ENCODE peak calls at places on chromosomes 2 and 18, in ten cellular contexts. One of them, this sample, is unnamed.

GRCh38 chr2:86000131-86000937 is 105.4 kb downstream of the POLR1A start:
- DNase-seq in osteocyte: no peak
- DNase-seq in thoracic aorta: no peak
- DNase-seq in HFFc6: no peak
- DNase-seq in transverse colon: no peak
- DNase-seq in bronchial epithelial cell: no peak
- DNase-seq in endothelial cell: no peak
- DNase-seq in body of pancreas: no peak
- DNase-seq in IMR-90: no peak
- DNase-seq in Peyer's patch: peak; percentile 43
- DNase-seq in this sample: no peak

GRCh38 chr18:9951022-9951859 is 37.4 kb downstream of the VAPA start:
- DNase-seq in Peyer's patch: no peak
- DNase-seq in transverse colon: peak; percentile 26
- DNase-seq in IMR-90: peak; percentile 79
- DNase-seq in osteocyte: no peak
- DNase-seq in thoracic aorta: no peak
- DNase-seq in HFFc6: peak; percentile 57
- DNase-seq in endothelial cell: peak; percentile 51
- DNase-seq in bronchial epithelial cell: peak; percentile 72
- DNase-seq in body of pancreas: no peak
- DNase-seq in this sample: peak; percentile 41

GRCh38 chr2:7567646-7568045 is 650.4 kb downstream of the RNF144A start:
- DNase-seq in bronchial epithelial cell: no peak
- DNase-seq in endothelial cell: no peak
- DNase-seq in IMR-90: no peak
- DNase-seq in Peyer's patch: peak; percentile 75
- DNase-seq in thoracic aorta: no peak
- DNase-seq in transverse colon: peak; percentile 18
- DNase-seq in HFFc6: no peak
- DNase-seq in osteocyte: no peak
- DNase-seq in body of pancreas: no peak
- DNase-seq in this sample: no peak

GRCh38 chr2:68765739-68766377 is 31.2 kb downstream of the ARHGAP25 start:
- DNase-seq in Peyer's patch: no peak
- DNase-seq in thoracic aorta: no peak
- DNase-seq in transverse colon: no peak
- DNase-seq in HFFc6: no peak
- DNase-seq in bronchial epithelial cell: peak; percentile 64
- DNase-seq in endothelial cell: no peak
- DNase-seq in body of pancreas: no peak
- DNase-seq in IMR-90: peak; percentile 75
- DNase-seq in osteocyte: no peak
- DNase-seq in this sample: no peak

GRCh38 chr2:60047944-60048525 is 505.4 kb downstream of the BCL11A start:
- DNase-seq in HFFc6: no peak
- DNase-seq in osteocyte: no peak
- DNase-seq in IMR-90: no peak
- DNase-seq in bronchial epithelial cell: no peak
- DNase-seq in endothelial cell: no peak
- DNase-seq in thoracic aorta: no peak
- DNase-seq in body of pancreas: peak; percentile 41
- DNase-seq in transverse colon: no peak
- DNase-seq in Peyer's patch: no peak
- DNase-seq in this sample: no peak

GRCh38 chr2:10097352-10098148 is 17.3 kb upstream of the CYS1 start:
- DNase-seq in bronchial epithelial cell: peak; percentile 56
- DNase-seq in Peyer's patch: peak; percentile 81
- DNase-seq in IMR-90: peak; percentile 43
- DNase-seq in HFFc6: peak; percentile 54
- DNase-seq in transverse colon: peak; percentile 75
- DNase-seq in endothelial cell: peak; percentile 75
- DNase-seq in osteocyte: peak; percentile 90
- DNase-seq in body of pancreas: peak; percentile 76
- DNase-seq in thoracic aorta: no peak
- DNase-seq in this sample: peak; percentile 80

GRCh38 chr18:77071711-77072292 is 60.8 kb downstream of the MBP start:
- DNase-seq in thoracic aorta: peak; percentile 49
- DNase-seq in HFFc6: peak; percentile 88
- DNase-seq in body of pancreas: peak; percentile 70
- DNase-seq in osteocyte: no peak
- DNase-seq in IMR-90: peak; percentile 100
- DNase-seq in Peyer's patch: no peak
- DNase-seq in transverse colon: no peak
- DNase-seq in bronchial epithelial cell: peak; percentile 58
- DNase-seq in endothelial cell: no peak
- DNase-seq in this sample: no peak

GRCh38 chr2:177666408-177666807 is 273.8 kb downstream of the AGPS start:
- DNase-seq in endothelial cell: no peak
- DNase-seq in Peyer's patch: no peak
- DNase-seq in body of pancreas: no peak
- DNase-seq in HFFc6: peak; percentile 39
- DNase-seq in thoracic aorta: no peak
- DNase-seq in IMR-90: peak; percentile 1
- DNase-seq in transverse colon: no peak
- DNase-seq in bronchial epithelial cell: peak; percentile 4
- DNase-seq in osteocyte: no peak
- DNase-seq in this sample: no peak

GRCh38 chr2:239504643-239505235 is 103.9 kb upstream of the HDAC4 start:
- DNase-seq in thoracic aorta: no peak
- DNase-seq in osteocyte: no peak
- DNase-seq in endothelial cell: no peak
- DNase-seq in HFFc6: no peak
- DNase-seq in IMR-90: no peak
- DNase-seq in body of pancreas: no peak
- DNase-seq in transverse colon: no peak
- DNase-seq in Peyer's patch: no peak
- DNase-seq in bronchial epithelial cell: no peak
- DNase-seq in this sample: no peak

GRCh38 chr18:3921826-3922225 is 471.9 kb downstream of the TGIF1 start:
- DNase-seq in body of pancreas: no peak
- DNase-seq in IMR-90: no peak
- DNase-seq in endothelial cell: no peak
- DNase-seq in bronchial epithelial cell: no peak
- DNase-seq in osteocyte: no peak
- DNase-seq in transverse colon: no peak
- DNase-seq in HFFc6: no peak
- DNase-seq in Peyer's patch: no peak
- DNase-seq in thoracic aorta: no peak
- DNase-seq in this sample: no peak

GRCh38 chr2:144560254-144560653 is 40.3 kb upstream of the ZEB2 start:
- DNase-seq in thoracic aorta: no peak
- DNase-seq in bronchial epithelial cell: no peak
- DNase-seq in HFFc6: no peak
- DNase-seq in osteocyte: no peak
- DNase-seq in body of pancreas: no peak
- DNase-seq in transverse colon: no peak
- DNase-seq in endothelial cell: no peak
- DNase-seq in IMR-90: no peak
- DNase-seq in Peyer's patch: no peak
- DNase-seq in this sample: no peak

GRCh38 chr2:72991439-72991725 is 74.1 kb downstream of the EMX1 start:
- DNase-seq in body of pancreas: peak; percentile 6
- DNase-seq in osteocyte: no peak
- DNase-seq in thoracic aorta: no peak
- DNase-seq in IMR-90: no peak
- DNase-seq in HFFc6: no peak
- DNase-seq in bronchial epithelial cell: no peak
- DNase-seq in transverse colon: peak; percentile 2
- DNase-seq in Peyer's patch: peak; percentile 36
- DNase-seq in endothelial cell: no peak
- DNase-seq in this sample: no peak

GRCh38 chr2:26214759-26215158 is 29.7 kb downstream of the HADHA start:
- DNase-seq in HFFc6: no peak
- DNase-seq in Peyer's patch: no peak
- DNase-seq in transverse colon: no peak
- DNase-seq in IMR-90: no peak
- DNase-seq in osteocyte: no peak
- DNase-seq in body of pancreas: no peak
- DNase-seq in thoracic aorta: no peak
- DNase-seq in bronchial epithelial cell: no peak
- DNase-seq in endothelial cell: no peak
- DNase-seq in this sample: no peak

DNA sequence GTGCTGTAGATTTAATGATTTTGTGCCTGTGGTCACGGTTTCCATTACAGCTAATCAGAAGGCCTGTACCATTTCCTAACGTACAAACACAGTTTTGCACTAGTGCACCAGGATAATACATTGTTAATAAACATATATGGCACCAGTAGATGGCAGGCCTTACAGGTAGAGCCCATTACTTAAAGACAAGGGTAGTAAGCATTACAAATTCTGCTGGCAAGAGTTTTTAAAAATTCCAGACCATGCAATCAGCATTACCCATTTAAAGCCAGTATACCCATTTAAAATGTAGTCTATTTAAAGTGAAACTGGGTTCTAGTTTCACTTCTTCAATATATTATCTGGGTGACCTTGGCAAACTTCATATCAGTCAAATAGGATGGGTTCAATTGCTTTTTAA is 224.2 kb downstream of the NUP35 start:
- DNase-seq in osteocyte: no peak
- DNase-seq in body of pancreas: no peak
- DNase-seq in bronchial epithelial cell: no peak
- DNase-seq in thoracic aorta: no peak
- DNase-seq in Peyer's patch: no peak
- DNase-seq in IMR-90: no peak
- DNase-seq in transverse colon: no peak
- DNase-seq in HFFc6: no peak
- DNase-seq in endothelial cell: no peak
- DNase-seq in this sample: no peak
- TF ChIP-seq CTCF in osteocyte: no peak
- TF ChIP-seq CTCF in body of pancreas: no peak
- TF ChIP-seq CTCF in bronchial epithelial cell: no peak
- TF ChIP-seq CTCF in thoracic aorta: no peak
- TF ChIP-seq CTCF in Peyer's patch: no peak
- TF ChIP-seq CTCF in IMR-90: no peak
- TF ChIP-seq CTCF in transverse colon: no peak
- TF ChIP-seq CTCF in HFFc6: no peak
- TF ChIP-seq CTCF in endothelial cell: no peak
- TF ChIP-seq CTCF in this sample: no peak

GRCh38 chr2:235050992-235051351 is 99.2 kb downstream of the SH3BP4 start:
- DNase-seq in transverse colon: peak; percentile 87
- DNase-seq in Peyer's patch: peak; percentile 93
- DNase-seq in IMR-90: peak; percentile 93
- DNase-seq in body of pancreas: peak; percentile 99
- DNase-seq in HFFc6: peak; percentile 97
- DNase-seq in thoracic aorta: peak; percentile 86
- DNase-seq in endothelial cell: no peak
- DNase-seq in osteocyte: no peak
- DNase-seq in bronchial epithelial cell: peak; percentile 82
- DNase-seq in this sample: peak; percentile 91
- TF ChIP-seq CTCF in transverse colon: peak; percentile 27
- TF ChIP-seq CTCF in Peyer's patch: peak; percentile 55
- TF ChIP-seq CTCF in IMR-90: peak; percentile 25
- TF ChIP-seq CTCF in body of pancreas: no peak
- TF ChIP-seq CTCF in HFFc6: peak; percentile 24
- TF ChIP-seq CTCF in thoracic aorta: no peak
- TF ChIP-seq CTCF in endothelial cell: no peak
- TF ChIP-seq CTCF in osteocyte: peak; percentile 15
- TF ChIP-seq CTCF in bronchial epithelial cell: no peak
- TF ChIP-seq CTCF in this sample: no peak

GRCh38 chr18:12276736-12277554 is 22.8 kb downstream of the CIDEA start:
- DNase-seq in IMR-90: peak; percentile 18
- DNase-seq in endothelial cell: no peak
- DNase-seq in HFFc6: no peak
- DNase-seq in bronchial epithelial cell: no peak
- DNase-seq in Peyer's patch: no peak
- DNase-seq in body of pancreas: no peak
- DNase-seq in thoracic aorta: no peak
- DNase-seq in transverse colon: no peak
- DNase-seq in osteocyte: no peak
- DNase-seq in this sample: no peak

GRCh38 chr18:12278765-12279682 is 24.9 kb downstream of the CIDEA start:
- DNase-seq in transverse colon: peak; percentile 69
- DNase-seq in HFFc6: peak; percentile 94
- DNase-seq in thoracic aorta: peak; percentile 74
- DNase-seq in osteocyte: peak; percentile 90
- DNase-seq in endothelial cell: peak; percentile 65
- DNase-seq in Peyer's patch: peak; percentile 76
- DNase-seq in IMR-90: peak; percentile 98
- DNase-seq in bronchial epithelial cell: peak; percentile 84
- DNase-seq in body of pancreas: peak; percentile 44
- DNase-seq in this sample: no peak

GRCh38 chr18:12274793-12275192 is 20.6 kb downstream of the CIDEA start:
- DNase-seq in endothelial cell: no peak
- DNase-seq in Peyer's patch: no peak
- DNase-seq in bronchial epithelial cell: no peak
- DNase-seq in IMR-90: no peak
- DNase-seq in HFFc6: no peak
- DNase-seq in transverse colon: no peak
- DNase-seq in body of pancreas: no peak
- DNase-seq in thoracic aorta: no peak
- DNase-seq in osteocyte: no peak
- DNase-seq in this sample: no peak

GRCh38 chr18:12279781-12280531 is 25.8 kb downstream of the CIDEA start:
- DNase-seq in thoracic aorta: no peak
- DNase-seq in HFFc6: no peak
- DNase-seq in transverse colon: no peak
- DNase-seq in IMR-90: no peak
- DNase-seq in body of pancreas: no peak
- DNase-seq in bronchial epithelial cell: no peak
- DNase-seq in endothelial cell: no peak
- DNase-seq in Peyer's patch: no peak
- DNase-seq in osteocyte: no peak
- DNase-seq in this sample: no peak

GRCh38 chr18:12278153-12278764 is 24.1 kb downstream of the CIDEA start:
- DNase-seq in HFFc6: no peak
- DNase-seq in bronchial epithelial cell: peak; percentile 34
- DNase-seq in Peyer's patch: no peak
- DNase-seq in osteocyte: no peak
- DNase-seq in endothelial cell: no peak
- DNase-seq in body of pancreas: no peak
- DNase-seq in transverse colon: no peak
- DNase-seq in IMR-90: peak; percentile 13
- DNase-seq in thoracic aorta: no peak
- DNase-seq in this sample: peak; percentile 45
- TF ChIP-seq CTCF in HFFc6: peak; percentile 60
- TF ChIP-seq CTCF in bronchial epithelial cell: peak; percentile 41
- TF ChIP-seq CTCF in Peyer's patch: no peak
- TF ChIP-seq CTCF in osteocyte: peak; percentile 14
- TF ChIP-seq CTCF in endothelial cell: no peak
- TF ChIP-seq CTCF in body of pancreas: no peak
- TF ChIP-seq CTCF in transverse colon: no peak
- TF ChIP-seq CTCF in IMR-90: peak; percentile 10
- TF ChIP-seq CTCF in thoracic aorta: no peak
- TF ChIP-seq CTCF in this sample: no peak

DNA sequence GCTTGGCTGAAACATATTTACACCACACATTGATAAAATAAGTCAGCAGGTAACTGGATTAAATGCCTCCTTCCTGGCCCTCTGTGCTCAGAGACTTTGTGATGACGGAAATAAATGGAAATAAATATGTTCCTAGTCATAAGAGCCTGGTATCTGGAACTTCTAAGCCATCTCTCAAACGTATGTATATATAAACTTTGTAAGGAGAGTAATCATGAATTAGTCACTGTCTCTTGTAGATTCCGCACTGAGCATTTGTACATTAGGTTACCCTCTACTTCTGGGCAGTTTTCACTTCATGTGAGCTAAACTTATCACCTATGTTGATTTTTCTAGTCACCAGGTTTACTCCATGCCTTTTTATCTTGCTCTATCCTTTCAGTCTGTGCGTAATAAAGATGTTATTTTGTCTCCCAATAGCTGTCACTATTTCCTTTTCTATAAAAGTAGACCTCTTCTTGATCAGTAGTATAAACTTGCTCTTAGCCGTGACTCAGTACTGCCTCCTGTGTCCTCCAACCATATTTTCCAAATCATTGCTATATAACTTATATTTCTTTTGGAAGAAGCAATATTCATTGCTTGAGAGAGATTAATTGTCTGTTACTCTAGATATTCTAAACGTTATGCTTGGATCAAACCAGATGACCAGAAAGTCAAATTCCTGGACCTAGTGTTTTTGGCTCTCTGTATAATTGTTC is 53.2 kb downstream of the FEZ2 start:
- DNase-seq in endothelial cell: no peak
- DNase-seq in thoracic aorta: no peak
- DNase-seq in body of pancreas: no peak
- DNase-seq in transverse colon: no peak
- DNase-seq in bronchial epithelial cell: no peak
- DNase-seq in HFFc6: no peak
- DNase-seq in Peyer's patch: no peak
- DNase-seq in IMR-90: peak; percentile 52
- DNase-seq in osteocyte: no peak
- DNase-seq in this sample: no peak
- TF ChIP-seq CTCF in endothelial cell: peak; percentile 29
- TF ChIP-seq CTCF in thoracic aorta: no peak
- TF ChIP-seq CTCF in body of pancreas: peak; percentile 8
- TF ChIP-seq CTCF in transverse colon: no peak
- TF ChIP-seq CTCF in bronchial epithelial cell: no peak
- TF ChIP-seq CTCF in HFFc6: peak; percentile 69
- TF ChIP-seq CTCF in Peyer's patch: peak; percentile 9
- TF ChIP-seq CTCF in IMR-90: peak; percentile 44
- TF ChIP-seq CTCF in osteocyte: peak; percentile 40
- TF ChIP-seq CTCF in this sample: no peak

This sample was measured in Calu3.